ENCODE peak calls at places on chromosomes 3 and 15, in seven cellular contexts. G, D, E, R, F, Z and A are unnamed samples.

GRCh38 chr3:12138044-12138443 is 20.7 kb downstream of the TIMP4 start:
- DNase-seq in E (no peak), R (no peak), G (peak), F (peak), D (no peak), Z (no peak), A (no peak)

GRCh38 chr15:44676676-44677075 is 13.2 kb upstream of the SPG11 start:
- DNase-seq in Z (peak), E (no peak), R (no peak), G (no peak), F (no peak), D (no peak), A (no peak)

GRCh38 chr3:51391566-51392300 is 648 bp downstream of the RBM15B start:
- DNase-seq in E (peak), F (peak), D (no peak), Z (peak), G (peak), R (peak), A (peak)

GRCh38 chr3:27507515-27508266 is 23.5 kb upstream of the SLC4A7 start:
- DNase-seq in D (no peak), R (no peak), F (no peak), Z (no peak), E (no peak), G (no peak), A (no peak)

GRCh38 chr3:13654330-13655073 is 105.6 kb downstream of the FBLN2 start:
- DNase-seq in F (peak), R (no peak), Z (peak), G (no peak), E (no peak), D (no peak), A (no peak)

GRCh38 chr3:131892331-131892730 is 142.5 kb downstream of the CPNE4 start:
- DNase-seq in R (no peak), F (no peak), Z (no peak), E (no peak), G (no peak), D (no peak), A (no peak)

GRCh38 chr3:73175698-73176097 is 114.2 kb downstream of the EBLN2 start:
- DNase-seq in R (no peak), G (no peak), E (no peak), F (no peak), Z (no peak), D (no peak), A (no peak)

GRCh38 chr3:119418641-119419040 is 44.8 kb downstream of the TMEM39A start:
- DNase-seq in E (no peak), D (no peak), G (no peak), Z (no peak), F (no peak), R (no peak), A (no peak)

GRCh38 chr3:13559751-13560540 is 11.0 kb downstream of the FBLN2 start:
- DNase-seq in F (no peak), R (no peak), G (no peak), E (no peak), D (no peak), Z (no peak), A (no peak)

GRCh38 chr15:53307952-53308624 is 451.4 kb downstream of the WDR72 start:
- DNase-seq in G (no peak), Z (no peak), D (no peak), E (no peak), R (no peak), F (no peak), A (no peak)

GRCh38 chr3:22147161-22147560 is 396.2 kb upstream of the ZNF385D start:
- DNase-seq in E (no peak), R (no peak), F (no peak), G (no peak), D (no peak), Z (no peak), A (no peak)

GRCh38 chr3:99713440-99713839 is 75.0 kb downstream of the COL8A1 start:
- DNase-seq in F (no peak), Z (no peak), D (no peak), G (no peak), R (no peak), E (no peak), A (no peak)

GRCh38 chr15:83285284-83285978 is 967 bp upstream of the BNC1 start:
- DNase-seq in Z (no peak), D (no peak), E (no peak), F (peak), R (no peak), G (no peak), A (no peak)

GRCh38 chr3:104102386-104102785 is 1264.3 kb upstream of the ALCAM start:
- DNase-seq in G (no peak), R (peak), D (peak), Z (no peak), E (no peak), F (peak), A (no peak)

GRCh38 chr3:141454906-141455602 is 31.8 kb upstream of the RASA2 start:
- DNase-seq in F (peak), Z (peak), E (no peak), R (peak), D (peak), G (peak), A (no peak)

GRCh38 chr3:122004123-122004522 is 17.9 kb downstream of the ILDR1 start:
- DNase-seq in D (peak), E (no peak), R (no peak), Z (no peak), F (no peak), G (no peak), A (no peak)

GRCh38 chr15:67825880-67826716 is 789 bp downstream of the SKOR1 start:
- DNase-seq in E (peak), Z (no peak), R (no peak), F (no peak), D (no peak), G (peak), A (no peak)

GRCh38 chr15:32119694-32120330 is 89.5 kb downstream of the CHRNA7 start:
- DNase-seq in Z (no peak), F (no peak), E (no peak), R (no peak), D (no peak), G (no peak), A (no peak)

GRCh38 chr3:165712382-165712781 is 124.8 kb downstream of the BCHE start:
- DNase-seq in F (no peak), D (no peak), Z (no peak), R (no peak), G (no peak), E (no peak), A (no peak)

GRCh38 chr15:29433507-29433906 is 163.9 kb upstream of the NSMCE3 start:
- DNase-seq in G (no peak), Z (no peak), D (no peak), E (no peak), F (no peak), R (no peak), A (no peak)

GRCh38 chr3:72738752-72739520 is 109.3 kb downstream of the SHQ1 start:
- DNase-seq in E (peak), D (peak), R (peak), Z (peak), G (peak), F (peak), A (peak)

GRCh38 chr15:95559875-95560394 is 770.6 kb upstream of the NR2F2 start:
- DNase-seq in R (no peak), D (no peak), Z (no peak), G (no peak), E (no peak), F (no peak), A (no peak)

GRCh38 chr3:150255416-150255815 is 152.7 kb upstream of the TSC22D2 start:
- DNase-seq in Z (no peak), F (no peak), G (no peak), R (no peak), D (no peak), E (no peak), A (no peak)

GRCh38 chr3:120449701-120450216 is 1.0 kb downstream of the FSTL1 start:
- DNase-seq in G (no peak), E (no peak), D (no peak), F (no peak), Z (no peak), R (no peak), A (no peak)

GRCh38 chr3:179266701-179267211 is 15.8 kb upstream of the KCNMB3 start:
- DNase-seq in D (no peak), E (no peak), F (peak), Z (no peak), G (no peak), R (no peak), A (no peak)

GRCh38 chr15:66751579-66751978 is 49.5 kb downstream of the SMAD6 start:
- DNase-seq in Z (no peak), R (no peak), D (no peak), F (no peak), E (no peak), G (no peak), A (peak)

GRCh38 chr3:45582407-45582806 is 12.1 kb upstream of the LIMD1 start:
- DNase-seq in Z (no peak), G (no peak), R (no peak), D (no peak), E (peak), F (no peak), A (no peak)

GRCh38 chr3:30643763-30644462 is 37.5 kb downstream of the TGFBR2 start:
- DNase-seq in D (no peak), E (no peak), G (peak), Z (peak), F (no peak), R (no peak), A (peak)

GRCh38 chr15:91224750-91225380 is 124.8 kb downstream of the SV2B start:
- DNase-seq in G (no peak), F (peak), D (peak), R (peak), Z (no peak), E (no peak), A (no peak)

GRCh38 chr3:65971281-65972252 is 67.2 kb downstream of the MAGI1 start:
- DNase-seq in Z (no peak), F (no peak), R (no peak), E (no peak), G (no peak), D (no peak), A (no peak)

GRCh38 chr3:15859507-15860013 is 61.8 kb upstream of the ANKRD28 start:
- DNase-seq in D (peak), Z (peak), F (peak), R (peak), G (peak), E (peak), A (peak)

GRCh38 chr3:64216706-64217105 is 8.6 kb downstream of the PRICKLE2 start:
- DNase-seq in E (no peak), R (no peak), G (no peak), F (no peak), Z (no peak), D (peak), A (no peak)

GRCh38 chr3:105904251-105904650 is 35.4 kb upstream of the CBLB start:
- DNase-seq in G (no peak), D (no peak), E (no peak), F (no peak), R (no peak), Z (no peak), A (no peak)

GRCh38 chr15:27894645-27895044 is 204.5 kb downstream of the OCA2 start:
- DNase-seq in E (no peak), F (no peak), G (no peak), D (no peak), R (no peak), Z (no peak), A (no peak)

GRCh38 chr3:27289769-27290413 is 79.3 kb downstream of the NEK10 start:
- DNase-seq in Z (no peak), E (no peak), R (no peak), G (no peak), D (no peak), F (no peak), A (no peak)

GRCh38 chr3:56923546-56924224 is 121.9 kb upstream of the ARHGEF3 start:
- DNase-seq in D (no peak), R (no peak), G (no peak), Z (peak), E (no peak), F (peak), A (peak)